ENCODE peak calls at places on chromosomes 16 and 17, in four cellular contexts. One of them, this sample, is unnamed.

GRCh38 chr16:67530013-67530939 is 1.6 kb downstream of the RIPOR1 start:
- DNase-seq in neural crest cell: no peak
- DNase-seq in activated T-helper 2 cell treated with anti-CD3 and anti-CD28 coated beads, Interferon-gamma antibody, Interleukin-2, Interleukin-4, amounts not matched to agents 10 μg/mL and 5 μg/mL and 100 μg/mL, durations not matched to agents 14 hours and 24 hours and 36 hours: no peak
- DNase-seq in PC-3: peak
- DNase-seq in this sample: peak

GRCh38 chr17:76709077-76709950 is 1.5 kb downstream of the MXRA7 start:
- DNase-seq in neural crest cell: no peak
- DNase-seq in activated T-helper 2 cell treated with anti-CD3 and anti-CD28 coated beads, Interferon-gamma antibody, Interleukin-2, Interleukin-4, amounts not matched to agents 10 μg/mL and 5 μg/mL and 100 μg/mL, durations not matched to agents 14 hours and 24 hours and 36 hours: no peak
- DNase-seq in PC-3: peak
- DNase-seq in this sample: peak

GRCh38 chr17:48048321-48049140 is at the start of gene NFE2L1:
- DNase-seq in neural crest cell: peak
- DNase-seq in activated T-helper 2 cell treated with anti-CD3 and anti-CD28 coated beads, Interferon-gamma antibody, Interleukin-2, Interleukin-4, amounts not matched to agents 10 μg/mL and 5 μg/mL and 100 μg/mL, durations not matched to agents 14 hours and 24 hours and 36 hours: peak
- DNase-seq in PC-3: peak
- DNase-seq in this sample: peak

GRCh38 chr16:28623172-28623711 is 13.4 kb upstream of the SULT1A1 start:
- DNase-seq in neural crest cell: no peak
- DNase-seq in activated T-helper 2 cell treated with anti-CD3 and anti-CD28 coated beads, Interferon-gamma antibody, Interleukin-2, Interleukin-4, amounts not matched to agents 10 μg/mL and 5 μg/mL and 100 μg/mL, durations not matched to agents 14 hours and 24 hours and 36 hours: peak
- DNase-seq in PC-3: peak
- DNase-seq in this sample: peak

GRCh38 chr16:81551141-81551808 is 106.7 kb downstream of the CMIP start:
- DNase-seq in neural crest cell: no peak
- DNase-seq in activated T-helper 2 cell treated with anti-CD3 and anti-CD28 coated beads, Interferon-gamma antibody, Interleukin-2, Interleukin-4, amounts not matched to agents 10 μg/mL and 5 μg/mL and 100 μg/mL, durations not matched to agents 14 hours and 24 hours and 36 hours: no peak
- DNase-seq in PC-3: peak
- DNase-seq in this sample: peak

GRCh38 chr17:236641-237405 is 55.4 kb upstream of the DOC2B start:
- DNase-seq in neural crest cell: no peak
- DNase-seq in activated T-helper 2 cell treated with anti-CD3 and anti-CD28 coated beads, Interferon-gamma antibody, Interleukin-2, Interleukin-4, amounts not matched to agents 10 μg/mL and 5 μg/mL and 100 μg/mL, durations not matched to agents 14 hours and 24 hours and 36 hours: no peak
- DNase-seq in PC-3: no peak
- DNase-seq in this sample: no peak

GRCh38 chr17:53949473-53950090 is 126.9 kb downstream of the KIF2B start:
- DNase-seq in neural crest cell: no peak
- DNase-seq in activated T-helper 2 cell treated with anti-CD3 and anti-CD28 coated beads, Interferon-gamma antibody, Interleukin-2, Interleukin-4, amounts not matched to agents 10 μg/mL and 5 μg/mL and 100 μg/mL, durations not matched to agents 14 hours and 24 hours and 36 hours: no peak
- DNase-seq in PC-3: no peak
- DNase-seq in this sample: no peak

GRCh38 chr16:11307639-11308492 is 26.7 kb upstream of the PRM1 start:
- DNase-seq in neural crest cell: no peak
- DNase-seq in activated T-helper 2 cell treated with anti-CD3 and anti-CD28 coated beads, Interferon-gamma antibody, Interleukin-2, Interleukin-4, amounts not matched to agents 10 μg/mL and 5 μg/mL and 100 μg/mL, durations not matched to agents 14 hours and 24 hours and 36 hours: no peak
- DNase-seq in PC-3: no peak
- DNase-seq in this sample: no peak

GRCh38 chr16:12208341-12209035 is 232.0 kb downstream of the SNX29 start:
- DNase-seq in neural crest cell: no peak
- DNase-seq in activated T-helper 2 cell treated with anti-CD3 and anti-CD28 coated beads, Interferon-gamma antibody, Interleukin-2, Interleukin-4, amounts not matched to agents 10 μg/mL and 5 μg/mL and 100 μg/mL, durations not matched to agents 14 hours and 24 hours and 36 hours: no peak
- DNase-seq in PC-3: no peak
- DNase-seq in this sample: no peak

GRCh38 chr16:10297341-10298006 is 88.4 kb upstream of the ATF7IP2 start:
- DNase-seq in neural crest cell: no peak
- DNase-seq in activated T-helper 2 cell treated with anti-CD3 and anti-CD28 coated beads, Interferon-gamma antibody, Interleukin-2, Interleukin-4, amounts not matched to agents 10 μg/mL and 5 μg/mL and 100 μg/mL, durations not matched to agents 14 hours and 24 hours and 36 hours: no peak
- DNase-seq in PC-3: no peak
- DNase-seq in this sample: no peak

GRCh38 chr16:11875721-11876120 is 24.4 kb upstream of the RSL1D1 start:
- DNase-seq in neural crest cell: no peak
- DNase-seq in activated T-helper 2 cell treated with anti-CD3 and anti-CD28 coated beads, Interferon-gamma antibody, Interleukin-2, Interleukin-4, amounts not matched to agents 10 μg/mL and 5 μg/mL and 100 μg/mL, durations not matched to agents 14 hours and 24 hours and 36 hours: no peak
- DNase-seq in PC-3: no peak
- DNase-seq in this sample: no peak

GRCh38 chr17:36600936-36601302 is 464 bp upstream of the MRM1 start:
- DNase-seq in neural crest cell: no peak
- DNase-seq in activated T-helper 2 cell treated with anti-CD3 and anti-CD28 coated beads, Interferon-gamma antibody, Interleukin-2, Interleukin-4, amounts not matched to agents 10 μg/mL and 5 μg/mL and 100 μg/mL, durations not matched to agents 14 hours and 24 hours and 36 hours: no peak
- DNase-seq in PC-3: no peak
- DNase-seq in this sample: no peak

GRCh38 chr16:83392743-83393142 is 415.0 kb upstream of the HSBP1 start:
- DNase-seq in neural crest cell: no peak
- DNase-seq in activated T-helper 2 cell treated with anti-CD3 and anti-CD28 coated beads, Interferon-gamma antibody, Interleukin-2, Interleukin-4, amounts not matched to agents 10 μg/mL and 5 μg/mL and 100 μg/mL, durations not matched to agents 14 hours and 24 hours and 36 hours: no peak
- DNase-seq in PC-3: no peak
- DNase-seq in this sample: no peak

GRCh38 chr16:87375426-87376135 is 8.0 kb downstream of the FBXO31 start:
- DNase-seq in neural crest cell: no peak
- DNase-seq in activated T-helper 2 cell treated with anti-CD3 and anti-CD28 coated beads, Interferon-gamma antibody, Interleukin-2, Interleukin-4, amounts not matched to agents 10 μg/mL and 5 μg/mL and 100 μg/mL, durations not matched to agents 14 hours and 24 hours and 36 hours: no peak
- DNase-seq in PC-3: no peak
- DNase-seq in this sample: no peak

GRCh38 chr16:82888616-82889015 is 261.8 kb downstream of the CDH13 start:
- DNase-seq in neural crest cell: no peak
- DNase-seq in activated T-helper 2 cell treated with anti-CD3 and anti-CD28 coated beads, Interferon-gamma antibody, Interleukin-2, Interleukin-4, amounts not matched to agents 10 μg/mL and 5 μg/mL and 100 μg/mL, durations not matched to agents 14 hours and 24 hours and 36 hours: no peak
- DNase-seq in PC-3: no peak
- DNase-seq in this sample: no peak

GRCh38 chr16:88725609-88726407 is 19.5 kb downstream of the CTU2 start:
- DNase-seq in neural crest cell: no peak
- DNase-seq in activated T-helper 2 cell treated with anti-CD3 and anti-CD28 coated beads, Interferon-gamma antibody, Interleukin-2, Interleukin-4, amounts not matched to agents 10 μg/mL and 5 μg/mL and 100 μg/mL, durations not matched to agents 14 hours and 24 hours and 36 hours: no peak
- DNase-seq in PC-3: no peak
- DNase-seq in this sample: no peak

GRCh38 chr17:28612936-28613872 is 781 bp downstream of the RSKR start:
- DNase-seq in neural crest cell: peak
- DNase-seq in activated T-helper 2 cell treated with anti-CD3 and anti-CD28 coated beads, Interferon-gamma antibody, Interleukin-2, Interleukin-4, amounts not matched to agents 10 μg/mL and 5 μg/mL and 100 μg/mL, durations not matched to agents 14 hours and 24 hours and 36 hours: no peak
- DNase-seq in PC-3: peak
- DNase-seq in this sample: peak

GRCh38 chr17:29643817-29644160 is 21.1 kb upstream of the CORO6 start:
- DNase-seq in neural crest cell: no peak
- DNase-seq in activated T-helper 2 cell treated with anti-CD3 and anti-CD28 coated beads, Interferon-gamma antibody, Interleukin-2, Interleukin-4, amounts not matched to agents 10 μg/mL and 5 μg/mL and 100 μg/mL, durations not matched to agents 14 hours and 24 hours and 36 hours: no peak
- DNase-seq in PC-3: no peak
- DNase-seq in this sample: no peak

GRCh38 chr16:80946481-80946880 is 60.2 kb downstream of the CMC2 start:
- DNase-seq in neural crest cell: no peak
- DNase-seq in activated T-helper 2 cell treated with anti-CD3 and anti-CD28 coated beads, Interferon-gamma antibody, Interleukin-2, Interleukin-4, amounts not matched to agents 10 μg/mL and 5 μg/mL and 100 μg/mL, durations not matched to agents 14 hours and 24 hours and 36 hours: no peak
- DNase-seq in PC-3: no peak
- DNase-seq in this sample: no peak